ENCODE peak calls at places on chromosomes 7 and 10, in six cellular contexts. B is body of pancreas; A is fibroblast of lung; W is CD4-positive, alpha-beta T cell; R is AG04450; O is adrenal gland. M is an unnamed sample.

GRCh38 chr10:19817251-19818046 is 1.2 kb downstream of the PLXDC2 start:
- DNase-seq in A (peak; percentile 34), B (peak; percentile 12), R (no peak), W (no peak), O (peak; percentile 33), M (no peak)

GRCh38 chr10:30111340-30111980 is 52.1 kb upstream of the JCAD start:
- DNase-seq in B (no peak), O (no peak), A (peak; percentile 90), W (no peak), R (peak; percentile 58), M (no peak)

GRCh38 chr10:120824864-120825263 is 26.3 kb upstream of the WDR11 start:
- DNase-seq in B (no peak), A (no peak), O (peak; percentile 58), W (no peak), R (no peak), M (no peak)

GRCh38 chr7:102390697-102391484 is 5.3 kb upstream of the PRKRIP1 start:
- DNase-seq in R (peak; percentile 34), O (peak; percentile 91), B (peak; percentile 86), W (peak; percentile 55), A (peak; percentile 73), M (peak; percentile 89)

GRCh38 chr7:2629740-2630681 is 1.8 kb upstream of the TTYH3 start:
- DNase-seq in O (no peak), R (no peak), W (no peak), A (no peak), B (peak; percentile 55), M (peak; percentile 57)

GRCh38 chr7:94669773-94670495 is 14.0 kb upstream of the SGCE start:
- DNase-seq in A (no peak), R (no peak), W (no peak), O (no peak), B (no peak), M (no peak)

GRCh38 chr10:62861507-62861906 is 45.3 kb upstream of the EGR2 start:
- DNase-seq in R (no peak), A (peak; percentile 9), O (peak; percentile 14), W (no peak), B (no peak), M (no peak)

GRCh38 chr7:4103352-4104091 is 578.6 kb upstream of the FOXK1 start:
- DNase-seq in O (no peak), W (no peak), A (peak; percentile 21), B (no peak), R (no peak), M (no peak)

GRCh38 chr7:146661435-146661834 is 544.8 kb downstream of the CNTNAP2 start:
- DNase-seq in B (no peak), O (no peak), A (no peak), W (no peak), R (no peak), M (no peak)

GRCh38 chr7:33906697-33907096 is 1.4 kb downstream of the BMPER start:
- DNase-seq in B (no peak), W (no peak), O (no peak), R (no peak), A (no peak), M (no peak)
- H3K27me3 ChIP-seq in B (no peaks in the 10 kb centered on the region), W (peaks cover 70% of the 10 kb centered on the region), O (peaks cover 35% of the 10 kb centered on the region), R (no peaks in the 10 kb centered on the region), A (no peaks in the 10 kb centered on the region), M (peaks cover 26% of the 10 kb centered on the region)

GRCh38 chr10:93485690-93486089 is 3.6 kb upstream of the MYOF start:
- DNase-seq in R (no peak), B (no peak), A (no peak), O (no peak), W (no peak), M (no peak)
- TF ChIP-seq CTCF in R (no peak), B (no peak), A (no peak), O (no peak), W (no peak), M (no peak)

GRCh38 chr7:5692845-5693278 is 88.6 kb downstream of the RNF216 start:
- DNase-seq in W (no peak), R (peak; percentile 67), O (no peak), A (peak; percentile 92), B (no peak), M (no peak)

GRCh38 chr7:5690931-5691461 is 90.5 kb downstream of the RNF216 start:
- DNase-seq in W (no peak), O (peak; percentile 60), A (peak; percentile 55), R (no peak), B (peak; percentile 34), M (no peak)

GRCh38 chr7:5693529-5693928 is 87.9 kb downstream of the RNF216 start:
- DNase-seq in R (no peak), W (no peak), A (peak; percentile 64), O (no peak), B (no peak), M (no peak)

GRCh38 chr7:5691536-5692090 is 89.8 kb downstream of the RNF216 start:
- DNase-seq in A (no peak), W (no peak), B (no peak), O (no peak), R (no peak), M (no peak)

GRCh38 chr7:5692112-5692844 is 89.2 kb downstream of the RNF216 start:
- DNase-seq in R (peak; percentile 96), B (peak; percentile 65), A (peak; percentile 99), O (peak; percentile 77), W (no peak), M (peak; percentile 37)
- H3K9me3 ChIP-seq in R (no peaks in the 10 kb centered on the region), B (no peaks in the 10 kb centered on the region), A (no peaks in the 10 kb centered on the region), O (no peaks in the 10 kb centered on the region), W (no peaks in the 10 kb centered on the region), M (no peaks in the 10 kb centered on the region)

DNA sequence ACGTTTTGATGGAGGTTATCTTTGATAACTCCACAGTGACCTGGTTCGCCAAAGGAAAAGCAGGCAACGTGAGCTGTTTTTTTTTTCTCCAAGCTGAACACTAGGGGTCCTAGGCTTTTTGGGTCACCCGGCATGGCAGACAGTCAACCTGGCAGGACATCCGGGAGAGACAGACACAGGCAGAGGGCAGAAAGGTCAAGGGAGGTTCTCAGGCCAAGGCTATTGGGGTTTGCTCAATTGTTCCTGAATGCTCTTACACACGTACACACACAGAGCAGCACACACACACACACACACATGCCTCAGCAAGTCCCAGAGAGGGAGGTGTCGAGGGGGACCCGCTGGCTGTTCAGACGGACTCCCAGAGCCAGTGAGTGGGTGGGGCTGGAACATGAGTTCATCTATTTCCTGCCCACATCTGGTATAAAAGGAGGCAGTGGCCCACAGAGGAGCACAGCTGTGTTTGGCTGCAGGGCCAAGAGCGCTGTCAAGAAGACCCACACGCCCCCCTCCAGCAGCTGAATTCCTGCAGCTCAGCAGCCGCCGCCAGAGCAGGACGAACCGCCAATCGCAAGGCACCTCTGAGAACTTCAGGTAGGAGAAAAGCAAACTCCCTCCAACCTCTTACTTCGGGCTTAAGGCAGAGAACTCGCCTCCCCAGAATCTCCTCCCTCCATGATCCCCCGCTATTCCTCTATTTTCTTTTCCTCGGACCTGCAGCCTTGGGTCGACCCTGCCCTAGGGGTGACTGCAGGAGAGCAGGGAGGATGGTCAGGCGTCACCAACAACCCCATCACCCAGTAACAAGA is at the start of gene SERPINE1:
- DNase-seq in B (peak; percentile 77), W (peak; percentile 29), O (peak; percentile 92), R (peak; percentile 99), A (peak; percentile 100), M (peak; percentile 58)
- H3K27me3 ChIP-seq in B (no peaks in the 10 kb centered on the region), W (peaks cover 40% of the 10 kb centered on the region), O (no peaks in the 10 kb centered on the region), R (no peaks in the 10 kb centered on the region), A (no peaks in the 10 kb centered on the region), M (no peaks in the 10 kb centered on the region)

DNA sequence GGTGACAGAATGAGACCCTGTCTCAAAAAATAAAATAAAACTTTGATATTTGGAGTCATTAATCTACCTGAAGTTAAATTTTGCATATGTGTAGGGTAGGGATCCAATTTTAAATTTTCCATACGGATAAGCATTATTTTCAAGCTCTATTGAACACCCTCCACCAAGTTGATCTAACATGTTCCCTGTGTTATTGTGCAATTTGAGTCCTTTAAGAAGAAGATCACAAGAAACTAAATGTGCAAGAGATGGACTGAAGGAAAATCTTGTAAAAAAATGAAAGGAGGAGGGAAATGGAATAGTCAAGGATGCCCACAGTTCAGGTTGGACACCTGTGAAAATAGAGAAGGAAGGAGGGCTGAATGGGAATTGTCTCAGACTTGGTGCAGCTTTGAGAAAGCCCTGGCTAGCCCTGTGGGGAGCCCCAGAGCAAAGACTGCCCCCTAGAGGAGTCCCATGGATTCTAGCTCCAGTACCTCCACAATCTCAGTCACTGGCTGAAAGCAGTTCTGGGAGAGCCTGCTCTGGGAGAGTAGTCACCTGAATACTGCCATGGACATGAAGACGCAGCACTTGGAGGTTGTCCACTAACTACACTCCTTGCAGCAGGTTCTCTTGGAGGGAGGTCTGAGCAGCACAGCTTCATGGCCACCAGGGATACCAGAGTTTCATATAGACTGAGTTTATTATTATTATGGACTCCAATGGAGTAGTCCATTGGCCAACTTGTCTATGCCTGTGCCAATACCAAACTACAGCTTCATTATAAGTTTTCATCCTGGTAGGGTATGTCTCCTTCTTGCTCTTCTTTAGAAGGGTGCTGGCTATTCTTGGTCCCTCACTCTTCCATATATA is 5.7 kb upstream of the TIAL1 start:
- DNase-seq in O (peak; percentile 36), A (peak; percentile 35), W (no peak), R (no peak), B (no peak), M (no peak)
- TF ChIP-seq CTCF in O (peak; percentile 14), A (peak; percentile 59), W (peak; percentile 48), R (peak; percentile 63), B (peak; percentile 8), M (no peak)

DNA sequence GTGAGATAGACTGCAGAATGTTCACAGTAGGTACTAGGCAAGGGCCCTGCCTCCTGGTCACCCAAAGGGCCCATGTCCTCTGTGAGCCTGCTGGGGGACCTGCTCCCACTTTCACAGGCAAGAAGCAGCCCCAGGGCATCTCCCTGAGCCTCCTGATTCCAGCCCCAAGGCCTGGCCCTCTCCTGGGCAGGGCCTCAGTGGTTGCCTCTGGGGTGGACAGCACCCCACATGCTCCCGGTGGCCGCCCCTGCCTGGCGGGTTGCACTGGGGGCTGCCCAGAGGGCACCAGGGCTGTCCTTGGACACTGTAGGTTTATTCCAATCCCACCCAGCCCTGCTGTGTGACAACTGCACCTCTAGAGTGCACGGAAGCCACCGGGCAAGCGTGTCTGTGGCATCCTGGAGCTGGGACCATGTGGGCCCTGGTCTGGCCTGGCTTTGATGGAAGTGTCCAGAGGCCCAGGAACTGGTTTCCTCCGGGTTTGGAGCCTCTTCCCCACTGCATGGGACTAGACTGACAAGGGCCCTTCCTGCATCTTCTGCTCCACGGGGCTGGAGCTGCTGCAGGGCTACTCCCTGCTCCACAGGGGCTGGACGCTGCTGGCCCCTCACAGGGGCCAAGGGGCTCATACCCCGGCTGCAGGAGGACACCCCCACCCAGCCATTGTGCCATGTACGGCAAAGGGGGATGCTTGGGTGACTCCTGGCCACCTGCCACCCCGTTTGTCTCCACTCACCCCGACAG is 25.0 kb upstream of the SYCE1 start:
- DNase-seq in O (no peak), B (no peak), W (no peak), A (no peak), R (no peak), M (no peak)
- H3K9me3 ChIP-seq in O (no peaks in the 10 kb centered on the region), B (no peaks in the 10 kb centered on the region), W (no peaks in the 10 kb centered on the region), A (no peaks in the 10 kb centered on the region), R (peaks cover 10% of the 10 kb centered on the region), M (no peaks in the 10 kb centered on the region)

GRCh38 chr7:151409555-151410404 is at the start of gene WDR86:
- DNase-seq in A (no peak), B (no peak), O (no peak), R (no peak), W (no peak), M (no peak)
- H3K27me3 ChIP-seq in A (peaks cover 41% of the 10 kb centered on the region), B (no peaks in the 10 kb centered on the region), O (peaks cover 37% of the 10 kb centered on the region), R (peaks cover 75% of the 10 kb centered on the region), W (peaks cover 23% of the 10 kb centered on the region), M (peaks cover 32% of the 10 kb centered on the region)